ENCODE peak calls at places on chromosomes 3 and 15, in ten cellular contexts. L is PC-3, V is AG04449, E is fibroblast of pulmonary artery, J is omental fat pad, N is progenitor cell of endocrine pancreas, F is foreskin fibroblast, O is AG04450, I is tibial artery, P is GM12864. X is an unnamed sample.

GRCh38 chr15:92797168-92798052 is 102.7 kb upstream of the CHD2 start:
- DNase-seq in L (peak), F (peak), I (no peak), V (peak), P (no peak), E (peak), O (peak), N (no peak), J (no peak), X (peak)

GRCh38 chr3:140449591-140450256 is 228.1 kb upstream of the TRIM42 start:
- DNase-seq in O (no peak), E (no peak), L (no peak), F (no peak), I (no peak), N (no peak), J (no peak), V (no peak), P (no peak), X (no peak)

GRCh38 chr15:45522179-45522930 is at the start of gene SLC30A4:
- DNase-seq in L (peak), N (peak), P (no peak), I (peak), V (no peak), F (peak), E (peak), O (no peak), J (peak), X (peak)

GRCh38 chr3:132293231-132293630 is 24.0 kb upstream of the ACP3 start:
- DNase-seq in N (no peak), P (no peak), V (no peak), E (no peak), F (no peak), L (no peak), J (no peak), O (no peak), I (no peak), X (no peak)

GRCh38 chr3:35781558-35781957 is 142.2 kb downstream of the ARPP21 start:
- DNase-seq in J (no peak), I (no peak), E (no peak), N (no peak), L (no peak), F (no peak), V (no peak), O (no peak), P (no peak), X (no peak)

GRCh38 chr15:34223904-34224596 is 766 bp upstream of the EMC4 start:
- DNase-seq in P (no peak), L (no peak), E (no peak), F (no peak), N (no peak), V (no peak), O (no peak), I (no peak), J (no peak), X (no peak)

GRCh38 chr15:75661041-75661778 is 13.5 kb downstream of the SNX33 start:
- DNase-seq in E (peak), P (no peak), V (peak), N (no peak), O (peak), I (peak), F (peak), L (peak), J (no peak), X (no peak)

GRCh38 chr15:77021803-77022381 is 27.0 kb downstream of the PSTPIP1 start:
- DNase-seq in V (peak), O (no peak), L (peak), I (no peak), E (peak), N (no peak), P (no peak), F (peak), J (no peak), X (peak)

GRCh38 chr3:56999547-56999946 is 60.9 kb upstream of the SPATA12 start:
- DNase-seq in J (no peak), N (no peak), I (no peak), L (no peak), O (no peak), V (no peak), F (no peak), E (no peak), P (no peak), X (no peak)

DNA sequence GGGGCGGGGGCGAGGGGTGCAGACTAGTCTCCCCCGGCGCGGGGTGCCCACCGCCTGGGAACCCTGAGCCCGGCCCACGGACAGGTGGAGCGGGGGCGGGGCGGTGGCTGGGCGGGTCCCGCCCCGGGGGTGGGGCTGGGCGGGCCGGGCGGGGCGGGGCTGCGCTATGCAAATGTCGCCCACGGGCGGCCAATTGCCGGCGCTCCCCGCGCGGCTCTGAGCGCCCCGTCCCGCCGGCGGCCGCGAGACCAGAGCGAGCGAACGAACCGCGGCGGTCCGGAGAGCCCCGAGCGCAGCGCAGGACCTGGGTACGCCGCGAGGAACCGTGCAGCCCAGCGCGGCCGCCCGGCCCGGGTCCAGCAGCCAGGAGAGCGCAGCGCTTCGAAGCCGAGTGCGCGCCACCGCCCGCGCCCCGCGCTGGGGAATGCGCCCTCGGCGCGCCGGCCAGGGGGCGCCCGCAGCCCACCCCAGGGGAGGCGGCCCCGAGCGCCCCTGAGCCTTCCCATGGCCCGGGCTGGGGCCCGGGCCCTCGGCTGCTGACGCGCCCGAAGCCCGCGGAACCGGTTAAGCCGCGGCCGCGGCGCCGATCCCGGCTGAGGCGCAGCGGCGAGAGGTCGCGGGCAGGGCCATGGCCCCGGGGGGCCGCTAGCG is at the start of gene SEMA3F:
- DNase-seq in P (peak), N (peak), L (peak), E (peak), I (peak), O (no peak), J (no peak), V (no peak), F (peak), X (peak)
- TF ChIP-seq CTCF in P (no peak), N (peak), L (no peak), E (no peak), I (peak), O (no peak), J (no peak), V (no peak), F (no peak), X (no peak)

DNA sequence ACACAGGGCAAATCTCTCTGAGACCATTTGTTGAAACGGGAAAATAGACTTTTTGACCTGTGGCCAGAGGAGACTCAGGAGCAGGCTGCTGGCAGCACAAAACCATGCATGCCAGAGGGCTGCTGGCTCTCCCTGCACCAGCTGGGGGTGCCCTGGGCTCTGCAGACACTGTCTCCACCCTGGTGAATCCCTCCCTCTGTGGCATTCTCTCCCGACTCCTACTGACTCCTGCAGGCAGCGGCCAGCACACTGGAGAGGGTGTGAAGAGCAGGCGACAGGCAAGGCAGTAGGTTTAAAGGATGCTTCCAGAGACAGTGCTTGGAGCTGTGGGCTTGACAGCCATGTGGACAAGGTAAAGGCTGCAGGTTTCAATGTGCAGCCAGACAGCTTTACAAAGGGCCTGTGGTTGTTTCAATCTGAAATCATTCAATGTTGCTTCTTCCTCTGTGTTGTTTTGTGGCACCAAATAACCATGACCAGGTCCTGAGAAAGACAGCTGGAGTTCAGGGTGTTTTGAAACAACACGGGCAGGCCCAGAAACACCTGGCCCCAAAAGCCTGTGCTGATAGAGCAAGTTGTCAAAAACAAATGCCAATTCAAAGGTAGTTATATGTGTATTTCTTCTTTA is 431.0 kb upstream of the ATP10A start:
- DNase-seq in V (no peak), P (no peak), I (no peak), N (no peak), E (no peak), O (no peak), F (no peak), J (no peak), L (no peak), X (no peak)
- TF ChIP-seq CTCF in V (no peak), P (no peak), I (no peak), N (no peak), E (no peak), O (no peak), F (no peak), J (no peak), L (no peak), X (no peak)

GRCh38 chr3:14369675-14370669 is 32.4 kb upstream of the SLC6A6 start:
- DNase-seq in F (no peak), V (no peak), L (peak), J (no peak), I (no peak), N (no peak), O (no peak), P (no peak), E (no peak), X (no peak)
- TF ChIP-seq CTCF in F (no peak), V (no peak), L (peak), J (no peak), I (no peak), N (peak), O (no peak), P (no peak), E (no peak), X (no peak)

GRCh38 chr15:101167366-101167790 is 84.5 kb downstream of the CHSY1 start:
- DNase-seq in F (no peak), I (no peak), J (no peak), N (no peak), O (no peak), V (no peak), L (peak), P (no peak), E (no peak), X (no peak)
- TF ChIP-seq CTCF in F (no peak), I (no peak), J (no peak), N (no peak), O (no peak), V (no peak), L (no peak), P (no peak), E (no peak), X (no peak)

DNA sequence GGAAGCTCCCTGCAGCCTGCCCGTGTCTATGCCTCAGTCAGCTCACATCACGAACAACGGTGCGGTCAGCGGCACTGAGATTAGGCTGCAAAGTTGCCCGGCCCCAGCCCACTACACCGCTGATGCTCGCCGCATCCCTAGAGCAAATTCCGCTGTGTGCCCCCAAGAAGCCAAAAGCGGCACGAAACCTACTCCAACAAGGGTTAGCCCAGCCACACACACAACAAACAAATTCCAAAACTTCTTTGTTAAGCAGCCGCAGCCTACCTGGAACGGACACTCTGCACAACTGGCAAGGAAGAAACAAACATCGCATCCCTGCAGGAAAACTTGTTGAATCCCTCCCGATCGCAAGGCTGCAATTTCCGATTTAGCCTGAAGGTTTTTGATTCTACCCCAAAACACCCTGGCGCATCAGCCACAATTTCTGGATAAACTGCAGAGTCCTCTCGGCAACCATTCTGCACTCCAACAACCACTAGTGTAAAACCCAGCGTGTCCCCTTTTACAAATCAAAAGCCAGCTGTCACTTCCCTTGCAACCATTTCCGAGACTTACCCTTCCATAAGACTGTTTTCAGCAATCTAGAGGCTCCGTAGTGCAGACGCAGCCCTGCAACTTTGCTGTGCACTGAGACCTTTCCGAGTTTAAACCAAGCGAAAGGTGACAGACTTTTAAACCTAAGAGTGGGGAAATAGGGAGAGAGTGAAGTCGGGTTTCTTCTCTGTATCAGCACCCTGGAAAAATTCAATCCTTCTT is 425 bp downstream of the ROBO1 start:
- DNase-seq in O (no peak), E (peak), V (no peak), N (no peak), L (peak), F (no peak), I (no peak), J (no peak), P (no peak), X (no peak)
- TF ChIP-seq CTCF in O (no peak), E (no peak), V (no peak), N (peak), L (no peak), F (no peak), I (no peak), J (no peak), P (no peak), X (no peak)

DNA sequence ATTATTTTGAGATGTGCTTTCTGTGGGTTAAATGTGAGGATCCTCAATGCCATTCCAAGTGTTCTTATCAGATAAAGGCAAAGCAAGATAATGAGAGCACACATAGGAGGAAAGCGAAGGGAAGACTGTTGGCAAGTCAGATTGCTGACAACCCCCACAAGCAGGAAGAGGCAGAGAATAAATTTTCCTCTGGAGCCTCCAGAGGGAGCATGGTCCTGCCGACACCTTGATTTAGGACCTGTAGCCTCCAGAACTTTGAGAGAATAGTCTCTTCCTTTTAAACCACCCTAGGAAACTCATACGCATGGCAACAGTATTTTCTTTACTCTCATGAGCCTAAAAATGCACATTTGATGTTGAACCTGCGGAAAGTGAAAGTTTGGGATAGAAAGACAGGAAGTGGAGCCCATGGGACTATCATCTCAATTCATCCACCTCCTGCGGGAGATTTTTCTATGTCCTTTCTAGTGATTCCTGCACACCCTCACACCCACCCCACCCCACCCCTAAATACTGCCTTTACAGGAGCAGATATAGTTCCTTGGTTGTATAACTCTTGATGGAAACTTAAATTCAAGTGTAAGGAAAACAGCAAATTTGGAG is 116.7 kb upstream of the LPP start:
- DNase-seq in V (no peak), P (no peak), I (no peak), O (no peak), J (no peak), L (peak), F (no peak), N (no peak), E (peak), X (no peak)
- TF ChIP-seq CTCF in V (peak), P (no peak), I (peak), O (peak), J (no peak), L (peak), F (peak), N (peak), E (peak), X (no peak)

GRCh38 chr3:60743631-60744164 is 507.6 kb downstream of the FHIT start:
- DNase-seq in L (no peak), V (no peak), N (no peak), E (no peak), O (no peak), I (no peak), F (no peak), J (no peak), P (no peak), X (no peak)
- TF ChIP-seq CTCF in L (no peak), V (no peak), N (peak), E (no peak), O (no peak), I (no peak), F (no peak), J (no peak), P (no peak), X (no peak)

DNA sequence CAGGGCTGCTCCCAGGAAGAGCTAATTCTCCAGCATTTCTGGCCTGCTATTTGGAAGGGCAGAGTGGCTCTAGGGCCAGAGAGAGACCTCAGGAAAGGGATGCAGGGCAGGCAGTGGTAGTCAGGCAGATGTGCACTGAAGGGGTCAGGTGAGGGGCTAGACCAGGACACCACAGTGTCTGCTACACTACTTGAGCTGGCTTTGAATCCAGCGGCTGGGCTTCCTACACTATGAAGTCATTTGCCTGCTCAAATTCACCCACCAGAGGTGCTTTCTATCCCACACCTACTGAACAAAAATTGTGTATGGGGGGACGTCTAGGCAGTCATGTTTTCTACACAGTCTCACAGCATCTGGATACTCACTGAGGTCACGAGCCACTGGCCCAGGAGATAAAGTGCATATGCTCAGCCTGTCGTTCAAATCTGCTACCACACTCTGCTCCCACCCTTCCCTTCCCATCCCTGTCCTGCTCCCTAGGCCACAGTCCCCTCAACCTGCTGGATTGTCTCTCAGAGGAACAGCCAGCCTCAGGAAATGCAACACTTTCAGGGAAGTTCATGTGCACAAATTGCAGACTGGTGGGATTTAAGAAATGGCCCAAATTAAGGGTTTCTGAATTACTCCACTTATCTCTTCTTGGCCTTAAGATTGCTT is 49.9 kb upstream of the SLC6A11 start:
- DNase-seq in J (no peak), O (no peak), E (no peak), N (no peak), I (no peak), P (no peak), F (no peak), V (no peak), L (no peak), X (no peak)
- TF ChIP-seq CTCF in J (no peak), O (no peak), E (no peak), N (no peak), I (no peak), P (no peak), F (no peak), V (no peak), L (no peak), X (no peak)

DNA sequence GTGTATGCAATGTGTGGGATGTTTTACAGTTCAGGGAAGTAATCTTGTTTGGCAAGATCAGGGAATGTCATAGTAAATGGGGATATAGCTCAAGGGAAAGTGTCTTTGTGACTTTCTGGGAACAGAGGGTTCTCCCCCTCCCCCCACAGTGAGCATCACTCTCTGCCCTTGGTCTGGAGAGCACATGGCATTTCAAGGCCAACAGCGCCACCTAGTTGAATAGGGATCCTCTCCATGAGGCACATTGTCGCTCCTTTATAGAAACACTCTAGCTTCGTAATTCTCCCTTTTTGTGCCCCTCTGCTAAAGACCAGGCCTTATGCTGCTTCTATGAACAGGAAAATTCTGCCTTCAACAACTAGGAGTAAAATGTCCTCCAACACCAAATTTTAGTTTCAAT is 37.1 kb upstream of the ARNT2 start:
- DNase-seq in O (no peak), N (no peak), I (no peak), J (no peak), E (peak), L (peak), P (peak), F (peak), V (no peak), X (no peak)
- TF ChIP-seq CTCF in O (peak), N (no peak), I (no peak), J (no peak), E (peak), L (peak), P (peak), F (no peak), V (no peak), X (no peak)

GRCh38 chr3:177119829-177120228 is 77.5 kb downstream of the TBL1XR1 start:
- DNase-seq in P (no peak), E (no peak), N (no peak), O (no peak), F (no peak), J (no peak), L (no peak), I (no peak), V (no peak), X (no peak)
- TF ChIP-seq CTCF in P (no peak), E (no peak), N (no peak), O (no peak), F (no peak), J (no peak), L (peak), I (no peak), V (no peak), X (no peak)

X was measured in GM20000.